ENCODE peak calls at places on chromosomes 2 and 18, in seven cellular contexts. One of them, this sample, is unnamed.

GRCh38 chr2:199955339-199956061 is at the start of the genes MAIP1 and TYW5:
- DNase-seq in stimulated activated CD4-positive, alpha-beta T cell treated with anti-CD3 and anti-CD28 coated beads, Interleukin-4, amount 100 ng/mL, for 4 hours: peak; percentile 73
- DNase-seq in GM23248: peak; percentile 92
- DNase-seq in fibroblast of lung: peak; percentile 84
- DNase-seq in T-helper 22 cell: peak; percentile 61
- DNase-seq in amniotic epithelial cell: peak; percentile 82
- DNase-seq in heart left ventricle: peak; percentile 86
- DNase-seq in this sample: peak; percentile 71

GRCh38 chr2:239054921-239055320 is 207.0 kb downstream of the TWIST2 start:
- DNase-seq in stimulated activated CD4-positive, alpha-beta T cell treated with anti-CD3 and anti-CD28 coated beads, Interleukin-4, amount 100 ng/mL, for 4 hours: no peak
- DNase-seq in GM23248: no peak
- DNase-seq in fibroblast of lung: no peak
- DNase-seq in T-helper 22 cell: no peak
- DNase-seq in amniotic epithelial cell: no peak
- DNase-seq in heart left ventricle: no peak
- DNase-seq in this sample: no peak

GRCh38 chr2:86518498-86518897 is 44.7 kb downstream of the CHMP3 start:
- DNase-seq in stimulated activated CD4-positive, alpha-beta T cell treated with anti-CD3 and anti-CD28 coated beads, Interleukin-4, amount 100 ng/mL, for 4 hours: no peak
- DNase-seq in GM23248: peak; percentile 38
- DNase-seq in fibroblast of lung: no peak
- DNase-seq in T-helper 22 cell: no peak
- DNase-seq in amniotic epithelial cell: no peak
- DNase-seq in heart left ventricle: no peak
- DNase-seq in this sample: no peak

GRCh38 chr2:235024191-235024611 is 72.4 kb downstream of the SH3BP4 start:
- DNase-seq in stimulated activated CD4-positive, alpha-beta T cell treated with anti-CD3 and anti-CD28 coated beads, Interleukin-4, amount 100 ng/mL, for 4 hours: no peak
- DNase-seq in GM23248: peak; percentile 67
- DNase-seq in fibroblast of lung: peak; percentile 63
- DNase-seq in T-helper 22 cell: no peak
- DNase-seq in amniotic epithelial cell: no peak
- DNase-seq in heart left ventricle: no peak
- DNase-seq in this sample: no peak

GRCh38 chr2:203533696-203534471 is 1.2 kb downstream of the RAPH1 start:
- DNase-seq in stimulated activated CD4-positive, alpha-beta T cell treated with anti-CD3 and anti-CD28 coated beads, Interleukin-4, amount 100 ng/mL, for 4 hours: no peak
- DNase-seq in GM23248: peak; percentile 71
- DNase-seq in fibroblast of lung: peak; percentile 87
- DNase-seq in T-helper 22 cell: no peak
- DNase-seq in amniotic epithelial cell: peak; percentile 63
- DNase-seq in heart left ventricle: no peak
- DNase-seq in this sample: no peak

GRCh38 chr2:215536476-215536875 is 100.6 kb upstream of the FN1 start:
- DNase-seq in stimulated activated CD4-positive, alpha-beta T cell treated with anti-CD3 and anti-CD28 coated beads, Interleukin-4, amount 100 ng/mL, for 4 hours: no peak
- DNase-seq in GM23248: peak; percentile 87
- DNase-seq in fibroblast of lung: peak; percentile 41
- DNase-seq in T-helper 22 cell: no peak
- DNase-seq in amniotic epithelial cell: no peak
- DNase-seq in heart left ventricle: no peak
- DNase-seq in this sample: no peak

GRCh38 chr2:120525056-120526046 is 179.4 kb downstream of the INHBB start:
- DNase-seq in stimulated activated CD4-positive, alpha-beta T cell treated with anti-CD3 and anti-CD28 coated beads, Interleukin-4, amount 100 ng/mL, for 4 hours: no peak
- DNase-seq in GM23248: no peak
- DNase-seq in fibroblast of lung: no peak
- DNase-seq in T-helper 22 cell: no peak
- DNase-seq in amniotic epithelial cell: no peak
- DNase-seq in heart left ventricle: peak; percentile 57
- DNase-seq in this sample: no peak

GRCh38 chr2:101581675-101582299 is 106.9 kb upstream of the RFX8 start:
- DNase-seq in stimulated activated CD4-positive, alpha-beta T cell treated with anti-CD3 and anti-CD28 coated beads, Interleukin-4, amount 100 ng/mL, for 4 hours: no peak
- DNase-seq in GM23248: no peak
- DNase-seq in fibroblast of lung: no peak
- DNase-seq in T-helper 22 cell: no peak
- DNase-seq in amniotic epithelial cell: no peak
- DNase-seq in heart left ventricle: no peak
- DNase-seq in this sample: no peak

GRCh38 chr2:114192362-114192761 is 250.1 kb upstream of the DPP10 start:
- DNase-seq in stimulated activated CD4-positive, alpha-beta T cell treated with anti-CD3 and anti-CD28 coated beads, Interleukin-4, amount 100 ng/mL, for 4 hours: no peak
- DNase-seq in GM23248: peak; percentile 31
- DNase-seq in fibroblast of lung: peak; percentile 2
- DNase-seq in T-helper 22 cell: no peak
- DNase-seq in amniotic epithelial cell: peak; percentile 5
- DNase-seq in heart left ventricle: no peak
- DNase-seq in this sample: no peak

GRCh38 chr2:30254692-30255015 is 23.3 kb downstream of the LBH start:
- DNase-seq in stimulated activated CD4-positive, alpha-beta T cell treated with anti-CD3 and anti-CD28 coated beads, Interleukin-4, amount 100 ng/mL, for 4 hours: no peak
- DNase-seq in GM23248: no peak
- DNase-seq in fibroblast of lung: no peak
- DNase-seq in T-helper 22 cell: no peak
- DNase-seq in amniotic epithelial cell: no peak
- DNase-seq in heart left ventricle: no peak
- DNase-seq in this sample: no peak

GRCh38 chr18:1499265-1499664 is 594.6 kb downstream of the ADCYAP1 start:
- DNase-seq in stimulated activated CD4-positive, alpha-beta T cell treated with anti-CD3 and anti-CD28 coated beads, Interleukin-4, amount 100 ng/mL, for 4 hours: no peak
- DNase-seq in GM23248: no peak
- DNase-seq in fibroblast of lung: no peak
- DNase-seq in T-helper 22 cell: no peak
- DNase-seq in amniotic epithelial cell: no peak
- DNase-seq in heart left ventricle: no peak
- DNase-seq in this sample: no peak

GRCh38 chr2:180366481-180366880 is 359.4 kb upstream of the CWC22 start:
- DNase-seq in stimulated activated CD4-positive, alpha-beta T cell treated with anti-CD3 and anti-CD28 coated beads, Interleukin-4, amount 100 ng/mL, for 4 hours: no peak
- DNase-seq in GM23248: no peak
- DNase-seq in fibroblast of lung: no peak
- DNase-seq in T-helper 22 cell: no peak
- DNase-seq in amniotic epithelial cell: no peak
- DNase-seq in heart left ventricle: no peak
- DNase-seq in this sample: no peak

GRCh38 chr18:46378126-46378863 is 274.1 kb downstream of the HAUS1 start:
- DNase-seq in stimulated activated CD4-positive, alpha-beta T cell treated with anti-CD3 and anti-CD28 coated beads, Interleukin-4, amount 100 ng/mL, for 4 hours: no peak
- DNase-seq in GM23248: no peak
- DNase-seq in fibroblast of lung: no peak
- DNase-seq in T-helper 22 cell: no peak
- DNase-seq in amniotic epithelial cell: no peak
- DNase-seq in heart left ventricle: no peak
- DNase-seq in this sample: no peak

GRCh38 chr2:127165539-127165935 is 54.6 kb downstream of the CYP27C1 start:
- DNase-seq in stimulated activated CD4-positive, alpha-beta T cell treated with anti-CD3 and anti-CD28 coated beads, Interleukin-4, amount 100 ng/mL, for 4 hours: no peak
- DNase-seq in GM23248: no peak
- DNase-seq in fibroblast of lung: no peak
- DNase-seq in T-helper 22 cell: no peak
- DNase-seq in amniotic epithelial cell: no peak
- DNase-seq in heart left ventricle: no peak
- DNase-seq in this sample: no peak

GRCh38 chr2:30218814-30219213 is 12.5 kb upstream of the LBH start:
- DNase-seq in stimulated activated CD4-positive, alpha-beta T cell treated with anti-CD3 and anti-CD28 coated beads, Interleukin-4, amount 100 ng/mL, for 4 hours: no peak
- DNase-seq in GM23248: no peak
- DNase-seq in fibroblast of lung: peak; percentile 31
- DNase-seq in T-helper 22 cell: no peak
- DNase-seq in amniotic epithelial cell: no peak
- DNase-seq in heart left ventricle: no peak
- DNase-seq in this sample: no peak

GRCh38 chr2:234412726-234413125 is 84.2 kb downstream of the ARL4C start:
- DNase-seq in stimulated activated CD4-positive, alpha-beta T cell treated with anti-CD3 and anti-CD28 coated beads, Interleukin-4, amount 100 ng/mL, for 4 hours: no peak
- DNase-seq in GM23248: peak; percentile 91
- DNase-seq in fibroblast of lung: peak; percentile 52
- DNase-seq in T-helper 22 cell: no peak
- DNase-seq in amniotic epithelial cell: peak; percentile 27
- DNase-seq in heart left ventricle: no peak
- DNase-seq in this sample: no peak

GRCh38 chr2:104853401-104853925 is 452 bp upstream of the POU3F3 start:
- DNase-seq in stimulated activated CD4-positive, alpha-beta T cell treated with anti-CD3 and anti-CD28 coated beads, Interleukin-4, amount 100 ng/mL, for 4 hours: no peak
- DNase-seq in GM23248: no peak
- DNase-seq in fibroblast of lung: no peak
- DNase-seq in T-helper 22 cell: no peak
- DNase-seq in amniotic epithelial cell: no peak
- DNase-seq in heart left ventricle: no peak
- DNase-seq in this sample: no peak

GRCh38 chr2:64400103-64400728 is 53.7 kb upstream of the LGALSL start:
- DNase-seq in stimulated activated CD4-positive, alpha-beta T cell treated with anti-CD3 and anti-CD28 coated beads, Interleukin-4, amount 100 ng/mL, for 4 hours: no peak
- DNase-seq in GM23248: peak; percentile 18
- DNase-seq in fibroblast of lung: no peak
- DNase-seq in T-helper 22 cell: no peak
- DNase-seq in amniotic epithelial cell: peak; percentile 14
- DNase-seq in heart left ventricle: no peak
- DNase-seq in this sample: no peak

GRCh38 chr2:120419073-120419472 is 73.1 kb downstream of the INHBB start:
- DNase-seq in stimulated activated CD4-positive, alpha-beta T cell treated with anti-CD3 and anti-CD28 coated beads, Interleukin-4, amount 100 ng/mL, for 4 hours: no peak
- DNase-seq in GM23248: no peak
- DNase-seq in fibroblast of lung: no peak
- DNase-seq in T-helper 22 cell: no peak
- DNase-seq in amniotic epithelial cell: no peak
- DNase-seq in heart left ventricle: peak; percentile 81
- DNase-seq in this sample: no peak

GRCh38 chr2:196131384-196131861 is 40.0 kb downstream of the STK17B start:
- DNase-seq in stimulated activated CD4-positive, alpha-beta T cell treated with anti-CD3 and anti-CD28 coated beads, Interleukin-4, amount 100 ng/mL, for 4 hours: peak; percentile 50
- DNase-seq in GM23248: peak; percentile 45
- DNase-seq in fibroblast of lung: peak; percentile 25
- DNase-seq in T-helper 22 cell: peak; percentile 23
- DNase-seq in amniotic epithelial cell: peak; percentile 51
- DNase-seq in heart left ventricle: no peak
- DNase-seq in this sample: no peak

GRCh38 chr2:161163438-161163837 is 3.2 kb downstream of the TANK start:
- DNase-seq in stimulated activated CD4-positive, alpha-beta T cell treated with anti-CD3 and anti-CD28 coated beads, Interleukin-4, amount 100 ng/mL, for 4 hours: no peak
- DNase-seq in GM23248: no peak
- DNase-seq in fibroblast of lung: no peak
- DNase-seq in T-helper 22 cell: no peak
- DNase-seq in amniotic epithelial cell: no peak
- DNase-seq in heart left ventricle: no peak
- DNase-seq in this sample: no peak

GRCh38 chr2:190167702-190168101 is 105.2 kb upstream of the MSTN start:
- DNase-seq in stimulated activated CD4-positive, alpha-beta T cell treated with anti-CD3 and anti-CD28 coated beads, Interleukin-4, amount 100 ng/mL, for 4 hours: no peak
- DNase-seq in GM23248: no peak
- DNase-seq in fibroblast of lung: no peak
- DNase-seq in T-helper 22 cell: no peak
- DNase-seq in amniotic epithelial cell: no peak
- DNase-seq in heart left ventricle: no peak
- DNase-seq in this sample: no peak

GRCh38 chr2:37526323-37526722 is 145.1 kb downstream of the CDC42EP3 start:
- DNase-seq in stimulated activated CD4-positive, alpha-beta T cell treated with anti-CD3 and anti-CD28 coated beads, Interleukin-4, amount 100 ng/mL, for 4 hours: no peak
- DNase-seq in GM23248: no peak
- DNase-seq in fibroblast of lung: no peak
- DNase-seq in T-helper 22 cell: no peak
- DNase-seq in amniotic epithelial cell: peak; percentile 15
- DNase-seq in heart left ventricle: no peak
- DNase-seq in this sample: no peak

GRCh38 chr2:157182204-157182709 is 75.2 kb upstream of the GALNT5 start:
- DNase-seq in stimulated activated CD4-positive, alpha-beta T cell treated with anti-CD3 and anti-CD28 coated beads, Interleukin-4, amount 100 ng/mL, for 4 hours: no peak
- DNase-seq in GM23248: no peak
- DNase-seq in fibroblast of lung: no peak
- DNase-seq in T-helper 22 cell: no peak
- DNase-seq in amniotic epithelial cell: no peak
- DNase-seq in heart left ventricle: no peak
- DNase-seq in this sample: no peak

GRCh38 chr2:64402876-64403275 is 51.1 kb upstream of the LGALSL start:
- DNase-seq in stimulated activated CD4-positive, alpha-beta T cell treated with anti-CD3 and anti-CD28 coated beads, Interleukin-4, amount 100 ng/mL, for 4 hours: no peak
- DNase-seq in GM23248: peak; percentile 32
- DNase-seq in fibroblast of lung: peak; percentile 26
- DNase-seq in T-helper 22 cell: no peak
- DNase-seq in amniotic epithelial cell: no peak
- DNase-seq in heart left ventricle: no peak
- DNase-seq in this sample: no peak

GRCh38 chr2:202327887-202328286 is 48.2 kb upstream of the BMPR2 start:
- DNase-seq in stimulated activated CD4-positive, alpha-beta T cell treated with anti-CD3 and anti-CD28 coated beads, Interleukin-4, amount 100 ng/mL, for 4 hours: no peak
- DNase-seq in GM23248: no peak
- DNase-seq in fibroblast of lung: peak; percentile 21
- DNase-seq in T-helper 22 cell: no peak
- DNase-seq in amniotic epithelial cell: no peak
- DNase-seq in heart left ventricle: peak; percentile 31
- DNase-seq in this sample: no peak

GRCh38 chr2:213065583-213066444 is 85.6 kb downstream of the IKZF2 start:
- DNase-seq in stimulated activated CD4-positive, alpha-beta T cell treated with anti-CD3 and anti-CD28 coated beads, Interleukin-4, amount 100 ng/mL, for 4 hours: no peak
- DNase-seq in GM23248: peak; percentile 26
- DNase-seq in fibroblast of lung: peak; percentile 39
- DNase-seq in T-helper 22 cell: no peak
- DNase-seq in amniotic epithelial cell: peak; percentile 75
- DNase-seq in heart left ventricle: peak; percentile 50
- DNase-seq in this sample: peak; percentile 39

GRCh38 chr2:175080479-175080878 is 75.3 kb upstream of the CHN1 start:
- DNase-seq in stimulated activated CD4-positive, alpha-beta T cell treated with anti-CD3 and anti-CD28 coated beads, Interleukin-4, amount 100 ng/mL, for 4 hours: no peak
- DNase-seq in GM23248: no peak
- DNase-seq in fibroblast of lung: no peak
- DNase-seq in T-helper 22 cell: no peak
- DNase-seq in amniotic epithelial cell: no peak
- DNase-seq in heart left ventricle: no peak
- DNase-seq in this sample: no peak

GRCh38 chr2:118689456-118689855 is 158.0 kb downstream of the EN1 start:
- DNase-seq in stimulated activated CD4-positive, alpha-beta T cell treated with anti-CD3 and anti-CD28 coated beads, Interleukin-4, amount 100 ng/mL, for 4 hours: no peak
- DNase-seq in GM23248: no peak
- DNase-seq in fibroblast of lung: no peak
- DNase-seq in T-helper 22 cell: no peak
- DNase-seq in amniotic epithelial cell: no peak
- DNase-seq in heart left ventricle: no peak
- DNase-seq in this sample: no peak

GRCh38 chr2:238821944-238822670 is 25.8 kb upstream of the TWIST2 start:
- DNase-seq in stimulated activated CD4-positive, alpha-beta T cell treated with anti-CD3 and anti-CD28 coated beads, Interleukin-4, amount 100 ng/mL, for 4 hours: no peak
- DNase-seq in GM23248: no peak
- DNase-seq in fibroblast of lung: no peak
- DNase-seq in T-helper 22 cell: no peak
- DNase-seq in amniotic epithelial cell: no peak
- DNase-seq in heart left ventricle: no peak
- DNase-seq in this sample: no peak

GRCh38 chr18:9969247-9969646 is 55.4 kb downstream of the VAPA start:
- DNase-seq in stimulated activated CD4-positive, alpha-beta T cell treated with anti-CD3 and anti-CD28 coated beads, Interleukin-4, amount 100 ng/mL, for 4 hours: no peak
- DNase-seq in GM23248: no peak
- DNase-seq in fibroblast of lung: no peak
- DNase-seq in T-helper 22 cell: no peak
- DNase-seq in amniotic epithelial cell: no peak
- DNase-seq in heart left ventricle: no peak
- DNase-seq in this sample: no peak

GRCh38 chr2:69804416-69804815 is 25.0 kb upstream of the GMCL1 start:
- DNase-seq in stimulated activated CD4-positive, alpha-beta T cell treated with anti-CD3 and anti-CD28 coated beads, Interleukin-4, amount 100 ng/mL, for 4 hours: no peak
- DNase-seq in GM23248: no peak
- DNase-seq in fibroblast of lung: no peak
- DNase-seq in T-helper 22 cell: no peak
- DNase-seq in amniotic epithelial cell: no peak
- DNase-seq in heart left ventricle: no peak
- DNase-seq in this sample: no peak

GRCh38 chr2:98015681-98016080 is 19.9 kb upstream of the TMEM131 start:
- DNase-seq in stimulated activated CD4-positive, alpha-beta T cell treated with anti-CD3 and anti-CD28 coated beads, Interleukin-4, amount 100 ng/mL, for 4 hours: no peak
- DNase-seq in GM23248: no peak
- DNase-seq in fibroblast of lung: no peak
- DNase-seq in T-helper 22 cell: no peak
- DNase-seq in amniotic epithelial cell: no peak
- DNase-seq in heart left ventricle: no peak
- DNase-seq in this sample: no peak

GRCh38 chr2:49226360-49226759 is 72.0 kb upstream of the FSHR start:
- DNase-seq in stimulated activated CD4-positive, alpha-beta T cell treated with anti-CD3 and anti-CD28 coated beads, Interleukin-4, amount 100 ng/mL, for 4 hours: no peak
- DNase-seq in GM23248: no peak
- DNase-seq in fibroblast of lung: no peak
- DNase-seq in T-helper 22 cell: no peak
- DNase-seq in amniotic epithelial cell: peak; percentile 12
- DNase-seq in heart left ventricle: no peak
- DNase-seq in this sample: no peak

GRCh38 chr2:234355052-234355720 is 141.7 kb downstream of the ARL4C start:
- DNase-seq in stimulated activated CD4-positive, alpha-beta T cell treated with anti-CD3 and anti-CD28 coated beads, Interleukin-4, amount 100 ng/mL, for 4 hours: no peak
- DNase-seq in GM23248: no peak
- DNase-seq in fibroblast of lung: no peak
- DNase-seq in T-helper 22 cell: no peak
- DNase-seq in amniotic epithelial cell: no peak
- DNase-seq in heart left ventricle: no peak
- DNase-seq in this sample: no peak

GRCh38 chr2:241859436-241860183 is 916 bp upstream of the PDCD1 start:
- DNase-seq in stimulated activated CD4-positive, alpha-beta T cell treated with anti-CD3 and anti-CD28 coated beads, Interleukin-4, amount 100 ng/mL, for 4 hours: peak; percentile 66
- DNase-seq in GM23248: peak; percentile 84
- DNase-seq in fibroblast of lung: no peak
- DNase-seq in T-helper 22 cell: no peak
- DNase-seq in amniotic epithelial cell: peak; percentile 67
- DNase-seq in heart left ventricle: peak; percentile 74
- DNase-seq in this sample: peak; percentile 12

GRCh38 chr18:79584491-79585394 is 94.9 kb upstream of the CTDP1 start:
- DNase-seq in stimulated activated CD4-positive, alpha-beta T cell treated with anti-CD3 and anti-CD28 coated beads, Interleukin-4, amount 100 ng/mL, for 4 hours: no peak
- DNase-seq in GM23248: no peak
- DNase-seq in fibroblast of lung: no peak
- DNase-seq in T-helper 22 cell: no peak
- DNase-seq in amniotic epithelial cell: no peak
- DNase-seq in heart left ventricle: peak; percentile 15
- DNase-seq in this sample: no peak